ENCODE peak calls at places on chromosomes 7 and 10, in nine cellular contexts. H is choroid plexus epithelial cell, T is HFF-Myc, O is brain microvascular endothelial cell, J is AG09309, Q is RWPE2, E is tibial nerve, X is endodermal cell, U is fibroblast of lung. S is an unnamed sample.

GRCh38 chr10:12418725-12419278 is 69.5 kb downstream of the CAMK1D start:
- DNase-seq in H (no peak), U (no peak), J (no peak), E (no peak), Q (no peak), X (no peak), O (no peak), T (no peak), S (no peak)

GRCh38 chr10:78802866-78803265 is 265.9 kb upstream of the ZMIZ1 start:
- DNase-seq in J (peak), Q (no peak), T (peak), U (peak), H (peak), X (no peak), O (no peak), E (peak), S (no peak)

GRCh38 chr7:55539380-55539779 is 32.9 kb downstream of the VOPP1 start:
- DNase-seq in T (no peak), X (peak), O (no peak), J (no peak), E (no peak), Q (no peak), H (no peak), U (peak), S (no peak)

GRCh38 chr7:144256112-144256511 is 8.5 kb downstream of the OR2A7 start:
- DNase-seq in O (no peak), H (peak), Q (no peak), X (peak), E (no peak), T (no peak), J (no peak), U (peak), S (no peak)

GRCh38 chr10:132030898-132031463 is 34.8 kb upstream of the JAKMIP3 start:
- DNase-seq in H (no peak), T (no peak), E (no peak), U (no peak), J (no peak), O (no peak), Q (no peak), X (no peak), S (no peak)

GRCh38 chr10:33612551-33612950 is 278.1 kb upstream of the NRP1 start:
- DNase-seq in H (peak), Q (no peak), U (peak), X (no peak), O (peak), J (peak), E (no peak), T (no peak), S (no peak)

GRCh38 chr10:33653584-33654367 is 319.3 kb upstream of the NRP1 start:
- DNase-seq in H (peak), X (no peak), O (peak), E (no peak), T (no peak), Q (no peak), J (peak), U (peak), S (no peak)

GRCh38 chr10:16816830-16817124 is 447 bp downstream of the RSU1 start:
- DNase-seq in E (no peak), J (no peak), U (no peak), Q (no peak), T (no peak), O (no peak), H (peak), X (no peak), S (no peak)

GRCh38 chr10:126904807-126905686 is at the start of gene DOCK1:
- DNase-seq in H (peak), O (peak), X (peak), Q (no peak), U (peak), E (peak), T (no peak), J (no peak), S (no peak)

GRCh38 chr7:47367369-47367768 is 214.5 kb downstream of the TNS3 start:
- DNase-seq in J (no peak), O (no peak), H (no peak), U (no peak), X (no peak), E (no peak), T (no peak), Q (no peak), S (no peak)

GRCh38 chr7:25407932-25408480 is 179.7 kb upstream of the NPVF start:
- DNase-seq in Q (no peak), E (no peak), H (no peak), X (no peak), O (no peak), U (no peak), T (no peak), J (no peak), S (no peak)

GRCh38 chr10:58326967-58327381 is 7.8 kb upstream of the UBE2D1 start:
- DNase-seq in T (no peak), X (peak), H (peak), U (peak), E (no peak), O (peak), J (no peak), Q (no peak), S (no peak)
- H3K4me3 ChIP-seq in T (no peak), X (no peak), H (peak), U (no peak), E (no peak), O (peak), J (peak), Q (no peak), S (peak)

GRCh38 chr10:89536013-89536354 is 590 bp upstream of the SLC16A12 start:
- DNase-seq in J (no peak), X (no peak), O (no peak), Q (no peak), H (no peak), T (no peak), E (no peak), U (no peak), S (no peak)

GRCh38 chr10:89537361-89537760 is 2.0 kb upstream of the SLC16A12 start:
- DNase-seq in Q (no peak), T (no peak), J (no peak), E (no peak), H (no peak), O (no peak), U (no peak), X (no peak), S (no peak)

GRCh38 chr10:89534826-89535166 is 598 bp downstream of the SLC16A12 start:
- DNase-seq in X (no peak), U (no peak), E (no peak), O (no peak), H (no peak), Q (no peak), J (no peak), T (no peak), S (no peak)

GRCh38 chr10:89532476-89532875 is 2.9 kb downstream of the SLC16A12 start:
- DNase-seq in Q (no peak), E (no peak), X (no peak), H (peak), J (no peak), O (no peak), U (no peak), T (no peak), S (no peak)

GRCh38 chr10:89535185-89536012 is at the start of gene SLC16A12:
- DNase-seq in J (no peak), O (no peak), Q (no peak), E (no peak), X (peak), U (peak), T (no peak), H (peak), S (no peak)
- TF ChIP-seq CTCF in J (no peak), O (no peak), Q (no peak), E (no peak), X (peak), U (no peak), T (no peak), H (no peak), S (no peak)

GRCh38 chr7:137958593-137959431 is 43.1 kb downstream of the CREB3L2 start:
- DNase-seq in E (no peak), T (no peak), U (no peak), H (no peak), Q (no peak), X (no peak), O (no peak), J (no peak), S (no peak)
- H3K4me3 ChIP-seq in E (no peak), T (no peak), U (no peak), H (no peak), Q (no peak), X (peak), O (no peak), J (no peak), S (no peak)

GRCh38 chr7:77989981-77990566 is 191.5 kb downstream of the PHTF2 start:
- DNase-seq in J (no peak), X (peak), Q (no peak), O (no peak), H (no peak), U (no peak), E (no peak), T (no peak), S (no peak)
- TF ChIP-seq CTCF in J (no peak), X (peak), Q (no peak), O (peak), H (no peak), U (no peak), E (no peak), T (peak), S (no peak)